ENCODE peak calls at places on chromosomes 3 and 15, in four cellular contexts. J, R, A and Z are unnamed samples.
A peak's percentile ranks its signal among the peaks of the same experiment; 100 is the strongest.

GRCh38 chr3:18237251-18238005 is 187.7 kb downstream of the SATB1 start:
- DNase-seq in A (peak; percentile 85), R (no peak), J (no peak), Z (no peak)

GRCh38 chr3:147713234-147714133 is 304.3 kb downstream of the ZIC1 start:
- DNase-seq in A (no peak), J (no peak), R (no peak), Z (no peak)

GRCh38 chr3:17329932-17330331 is 412.5 kb downstream of the TBC1D5 start:
- DNase-seq in A (no peak), R (no peak), J (no peak), Z (peak; percentile 44)

GRCh38 chr3:134357914-134358811 is 16.1 kb downstream of the AMOTL2 start:
- DNase-seq in R (no peak), J (no peak), A (peak; percentile 98), Z (no peak)

GRCh38 chr15:31781261-31781660 is 249.1 kb upstream of the CHRNA7 start:
- DNase-seq in J (no peak), A (no peak), R (no peak), Z (no peak)

GRCh38 chr3:120678984-120679383 is 3.1 kb downstream of the HGD start:
- DNase-seq in R (no peak), J (no peak), A (no peak), Z (peak; percentile 35)

GRCh38 chr3:43621406-43621973 is 321 bp downstream of the ANO10 start:
- DNase-seq in A (peak; percentile 32), J (no peak), R (no peak), Z (no peak)

GRCh38 chr3:50238549-50239026 is 2.6 kb downstream of the GNAI2 start:
- DNase-seq in J (peak; percentile 32), R (no peak), A (no peak), Z (no peak)

GRCh38 chr3:179324270-179324754 is 1.5 kb downstream of the ZNF639 start:
- DNase-seq in R (no peak), A (peak; percentile 63), J (no peak), Z (peak; percentile 55)